ENCODE peak calls at places on chromosomes 2 and 18, in nine cellular contexts. F, E, Y, G, M, N, S, I and J are unnamed samples.

GRCh38 chr2:223046470-223047053 is 5.4 kb upstream of the KCNE4 start:
- DNase-seq in I (no peak), Y (no peak), N (no peak), M (no peak), S (no peak), F (no peak), G (no peak), E (no peak), J (no peak)

GRCh38 chr2:174438146-174438886 is 42.8 kb downstream of the SCRN3 start:
- DNase-seq in I (peak; percentile 86), G (no peak), Y (no peak), N (no peak), M (no peak), F (no peak), S (peak; percentile 96), E (no peak), J (no peak)

GRCh38 chr2:96163768-96164429 is 18.7 kb upstream of the DUSP2 start:
- DNase-seq in F (peak; percentile 55), S (no peak), N (peak; percentile 78), E (peak; percentile 64), Y (no peak), I (peak; percentile 50), M (no peak), G (no peak), J (no peak)

GRCh38 chr2:189624648-189625355 is 36.5 kb upstream of the ASNSD1 start:
- DNase-seq in G (no peak), E (no peak), M (peak; percentile 79), N (no peak), I (no peak), S (no peak), Y (no peak), F (no peak), J (no peak)

GRCh38 chr2:137254081-137254480 is 488.7 kb downstream of the THSD7B start:
- DNase-seq in E (no peak), I (no peak), F (no peak), G (no peak), N (no peak), S (no peak), Y (no peak), M (no peak), J (no peak)

GRCh38 chr2:135785032-135785431 is 43.4 kb downstream of the UBXN4 start:
- DNase-seq in S (no peak), N (no peak), E (no peak), G (no peak), I (no peak), Y (no peak), F (no peak), M (no peak), J (no peak)

GRCh38 chr2:161321944-161322343 is 13.7 kb downstream of the PSMD14 start:
- DNase-seq in Y (no peak), N (no peak), I (no peak), S (peak; percentile 54), E (no peak), F (no peak), G (no peak), M (no peak), J (no peak)

GRCh38 chr2:130884503-130884902 is 47.8 kb downstream of the ARHGEF4 start:
- DNase-seq in Y (no peak), G (no peak), F (no peak), M (peak; percentile 39), E (no peak), I (no peak), S (no peak), N (no peak), J (no peak)

GRCh38 chr2:112155331-112156151 is 17.4 kb downstream of the FBLN7 start:
- DNase-seq in S (no peak), Y (no peak), E (no peak), N (no peak), G (no peak), F (peak; percentile 30), I (no peak), M (peak; percentile 38), J (no peak)

GRCh38 chr2:27842894-27843293 is 47.3 kb downstream of the RBKS start:
- DNase-seq in G (no peak), N (no peak), F (no peak), S (no peak), I (no peak), Y (no peak), E (no peak), M (no peak), J (no peak)

GRCh38 chr2:136891100-136891499 is 125.8 kb downstream of the THSD7B start:
- DNase-seq in E (no peak), M (no peak), N (no peak), S (no peak), G (no peak), F (no peak), Y (no peak), I (no peak), J (no peak)

GRCh38 chr2:219726916-219727315 is 99.5 kb downstream of the SLC4A3 start:
- DNase-seq in E (no peak), M (no peak), I (no peak), N (no peak), S (no peak), G (no peak), Y (no peak), F (no peak), J (no peak)

GRCh38 chr18:52160652-52161051 is 179.3 kb upstream of the DCC start:
- DNase-seq in N (no peak), E (no peak), M (no peak), F (no peak), I (no peak), G (no peak), Y (no peak), S (no peak), J (no peak)

GRCh38 chr2:30503007-30503691 is 56.1 kb downstream of the LCLAT1 start:
- DNase-seq in E (no peak), F (peak; percentile 53), N (no peak), Y (no peak), M (no peak), G (no peak), S (no peak), I (no peak), J (no peak)

GRCh38 chr2:153543639-153544071 is 65.1 kb upstream of the RPRM start:
- DNase-seq in I (no peak), M (peak; percentile 49), Y (no peak), S (no peak), F (no peak), G (no peak), N (no peak), E (no peak), J (no peak)

GRCh38 chr18:79476031-79476917 is 80.5 kb downstream of the NFATC1 start:
- DNase-seq in F (no peak), E (no peak), I (no peak), N (no peak), S (no peak), M (no peak), Y (no peak), G (peak; percentile 54), J (no peak)

GRCh38 chr2:1395009-1395408 is 18.3 kb upstream of the TPO start:
- DNase-seq in N (no peak), S (no peak), Y (no peak), E (no peak), G (no peak), M (no peak), I (no peak), F (no peak), J (no peak)

GRCh38 chr2:77633601-77634000 is 111.4 kb upstream of the LRRTM4 start:
- DNase-seq in N (no peak), S (no peak), F (no peak), M (no peak), G (no peak), E (no peak), Y (no peak), I (no peak), J (no peak)

GRCh38 chr2:222142027-222142426 is 156.8 kb downstream of the PAX3 start:
- DNase-seq in G (no peak), Y (no peak), S (no peak), F (no peak), I (no peak), E (no peak), M (no peak), N (no peak), J (no peak)

GRCh38 chr2:170819941-170820646 is 3.4 kb downstream of the GAD1 start:
- DNase-seq in S (no peak), Y (no peak), M (no peak), F (no peak), N (no peak), E (no peak), G (peak; percentile 56), I (no peak), J (no peak)

GRCh38 chr2:96090181-96090500 is 26.2 kb downstream of the ADRA2B start:
- DNase-seq in S (peak; percentile 64), F (no peak), G (no peak), I (peak; percentile 60), E (no peak), M (no peak), N (no peak), Y (no peak), J (no peak)

GRCh38 chr2:43311276-43311675 is 84.9 kb upstream of the ZFP36L2 start:
- DNase-seq in S (no peak), Y (no peak), E (no peak), G (no peak), I (no peak), F (no peak), M (no peak), N (no peak), J (no peak)

GRCh38 chr2:108074945-108075344 is 88.6 kb downstream of the SLC5A7 start:
- DNase-seq in I (no peak), F (no peak), Y (no peak), N (no peak), E (no peak), M (no peak), S (peak; percentile 11), G (no peak), J (no peak)

GRCh38 chr2:193580176-193580950 is 1385.6 kb upstream of the TMEFF2 start:
- DNase-seq in F (no peak), M (no peak), N (no peak), I (no peak), Y (no peak), S (no peak), G (peak; percentile 9), E (no peak), J (no peak)

GRCh38 chr2:6073260-6074141 is 381.3 kb downstream of the SOX11 start:
- DNase-seq in F (no peak), G (no peak), E (no peak), M (peak; percentile 87), Y (no peak), S (peak; percentile 58), N (no peak), I (peak; percentile 23), J (no peak)

GRCh38 chr2:29223851-29224692 is 108.9 kb downstream of the CLIP4 start:
- DNase-seq in S (peak; percentile 62), F (no peak), E (no peak), Y (peak; percentile 20), G (no peak), M (no peak), N (no peak), I (peak; percentile 5), J (no peak)

GRCh38 chr2:1420746-1421480 is 7.7 kb downstream of the TPO start:
- DNase-seq in S (no peak), N (no peak), F (no peak), E (no peak), Y (no peak), M (no peak), G (no peak), I (no peak), J (no peak)

GRCh38 chr2:148874868-148875341 is at the start of gene KIF5C:
- DNase-seq in F (peak; percentile 81), S (peak; percentile 79), Y (peak; percentile 74), N (peak; percentile 92), G (peak; percentile 92), M (peak; percentile 62), I (peak; percentile 88), E (peak; percentile 72), J (peak; percentile 84)

GRCh38 chr2:110101911-110102774 is 13.5 kb downstream of the MALL start:
- DNase-seq in S (no peak), Y (no peak), F (no peak), I (no peak), E (no peak), M (no peak), G (no peak), N (no peak), J (no peak)

GRCh38 chr2:43006834-43007543 is 214.6 kb upstream of the HAAO start:
- DNase-seq in Y (peak; percentile 8), N (no peak), M (no peak), S (no peak), E (no peak), I (no peak), F (no peak), G (no peak), J (no peak)

GRCh38 chr2:60234274-60234976 is 319.0 kb downstream of the BCL11A start:
- DNase-seq in F (no peak), E (no peak), M (no peak), G (no peak), N (no peak), Y (no peak), S (no peak), I (no peak), J (no peak)